ENCODE peak calls at places on chromosome 2, in five cellular contexts. H, O, R, D and T are unnamed samples.

GRCh38 chr2:201057715-201058248 is 13.7 kb downstream of the HYCC2 start:
- DNase-seq in H (no peak), O (no peak), R (no peak), D (no peak), T (no peak)

GRCh38 chr2:17851731-17852585 is 26.5 kb upstream of the KCNS3 start:
- DNase-seq in H (no peak), O (peak), R (no peak), D (peak), T (no peak)

GRCh38 chr2:53422979-53423378 is 344.6 kb upstream of the CHAC2 start:
- DNase-seq in H (no peak), O (no peak), R (no peak), D (peak), T (no peak)

GRCh38 chr2:6780765-6781274 is 84.9 kb downstream of the CMPK2 start:
- DNase-seq in H (no peak), O (peak), R (no peak), D (no peak), T (no peak)

GRCh38 chr2:223264541-223265171 is 212.7 kb downstream of the KCNE4 start:
- DNase-seq in H (no peak), O (no peak), R (no peak), D (no peak), T (no peak)

GRCh38 chr2:189024861-189025618 is 50.9 kb downstream of the COL3A1 start:
- DNase-seq in H (no peak), O (no peak), R (no peak), D (no peak), T (no peak)

GRCh38 chr2:101974663-101975062 is 17.1 kb upstream of the IL1R2 start:
- DNase-seq in H (no peak), O (no peak), R (no peak), D (no peak), T (no peak)

GRCh38 chr2:128347701-128348504 is 29.2 kb upstream of the HS6ST1 start:
- DNase-seq in H (no peak), O (peak), R (no peak), D (no peak), T (no peak)

GRCh38 chr2:121085801-121086200 is 199.2 kb downstream of the TFCP2L1 start:
- DNase-seq in H (no peak), O (no peak), R (no peak), D (no peak), T (no peak)

GRCh38 chr2:219418155-219418569 is at the start of gene DES:
- DNase-seq in H (no peak), O (peak), R (no peak), D (no peak), T (no peak)

GRCh38 chr2:61327173-61327572 is 143.7 kb downstream of the USP34 start:
- DNase-seq in H (no peak), O (no peak), R (no peak), D (no peak), T (no peak)

GRCh38 chr2:241811209-241811951 is 2.4 kb downstream of the NEU4 start:
- DNase-seq in H (no peak), O (peak), R (peak), D (no peak), T (no peak)

GRCh38 chr2:118443596-118443995 is 355.3 kb downstream of the INSIG2 start:
- DNase-seq in H (no peak), O (no peak), R (no peak), D (no peak), T (no peak)

GRCh38 chr2:134240061-134240460 is 13.8 kb upstream of the MGAT5 start:
- DNase-seq in H (no peak), O (no peak), R (no peak), D (no peak), T (no peak)

GRCh38 chr2:205534997-205535396 is 147.3 kb upstream of the NRP2 start:
- DNase-seq in H (no peak), O (no peak), R (no peak), D (no peak), T (no peak)

GRCh38 chr2:109058215-109058614 is 69.2 kb upstream of the EDAR start:
- DNase-seq in H (no peak), O (no peak), R (no peak), D (no peak), T (no peak)

GRCh38 chr2:241315183-241315878 is at the start of gene HDLBP:
- DNase-seq in H (peak), O (peak), R (peak), D (peak), T (peak)

GRCh38 chr2:112881217-112882000 is 29.6 kb upstream of the IL37 start:
- DNase-seq in H (no peak), O (no peak), R (no peak), D (no peak), T (no peak)

GRCh38 chr2:158723311-158723838 is 71.7 kb upstream of the DAPL1 start:
- DNase-seq in H (no peak), O (no peak), R (no peak), D (no peak), T (no peak)

GRCh38 chr2:158726906-158727592 is 68.1 kb upstream of the DAPL1 start:
- DNase-seq in H (no peak), O (no peak), R (no peak), D (no peak), T (no peak)

GRCh38 chr2:12014088-12014960 is 267.9 kb downstream of the LPIN1 start:
- DNase-seq in H (no peak), O (no peak), R (no peak), D (no peak), T (no peak)

GRCh38 chr2:118310016-118310877 is 222.0 kb downstream of the INSIG2 start:
- DNase-seq in H (peak), O (no peak), R (no peak), D (peak), T (peak)

GRCh38 chr2:31413025-31413424 is 1.5 kb downstream of the XDH start:
- DNase-seq in H (no peak), O (no peak), R (no peak), D (no peak), T (no peak)

GRCh38 chr2:27185331-27186026 is 26.4 kb upstream of the ATRAID start:
- DNase-seq in H (no peak), O (peak), R (no peak), D (no peak), T (no peak)

GRCh38 chr2:3968736-3969135 is 265.4 kb downstream of the DCDC2C start:
- DNase-seq in H (no peak), O (no peak), R (peak), D (no peak), T (no peak)

GRCh38 chr2:236369606-236370005 is 105.4 kb upstream of the ASB18 start:
- DNase-seq in H (no peak), O (no peak), R (peak), D (no peak), T (no peak)

GRCh38 chr2:3293221-3293620 is 84.4 kb downstream of the EIPR1 start:
- DNase-seq in H (no peak), O (peak), R (no peak), D (no peak), T (no peak)

GRCh38 chr2:105113616-105114275 is 75.9 kb downstream of the MRPS9 start:
- DNase-seq in H (no peak), O (no peak), R (no peak), D (no peak), T (no peak)

GRCh38 chr2:128309341-128310093 is 9.2 kb downstream of the HS6ST1 start:
- DNase-seq in H (no peak), O (peak), R (no peak), D (no peak), T (peak)

GRCh38 chr2:65939687-65940086 is 495.2 kb upstream of the MEIS1 start:
- DNase-seq in H (no peak), O (no peak), R (no peak), D (no peak), T (no peak)

GRCh38 chr2:54603357-54603756 is 120.1 kb upstream of the EML6 start:
- DNase-seq in H (no peak), O (no peak), R (no peak), D (no peak), T (no peak)

GRCh38 chr2:218397502-218398436 is 1.9 kb upstream of the CTDSP1 start:
- DNase-seq in H (no peak), O (peak), R (no peak), D (no peak), T (peak)

GRCh38 chr2:164569334-164569733 is 51.9 kb downstream of the GRB14 start:
- DNase-seq in H (no peak), O (no peak), R (no peak), D (no peak), T (no peak)

GRCh38 chr2:164570475-164570874 is 50.8 kb downstream of the GRB14 start:
- DNase-seq in H (no peak), O (no peak), R (no peak), D (no peak), T (no peak)

GRCh38 chr2:164574931-164575330 is 46.4 kb downstream of the GRB14 start:
- DNase-seq in H (no peak), O (no peak), R (no peak), D (no peak), T (no peak)
- TF ChIP-seq CTCF in H (no peak), O (no peak), R (no peak), D (no peak), T (no peak)

GRCh38 chr2:45643543-45644542 is 7.6 kb upstream of the PRKCE start:
- DNase-seq in H (peak), O (peak), R (no peak), D (peak), T (peak)
- TF ChIP-seq CTCF in H (peak), O (peak), R (peak), D (peak), T (peak)

DNA sequence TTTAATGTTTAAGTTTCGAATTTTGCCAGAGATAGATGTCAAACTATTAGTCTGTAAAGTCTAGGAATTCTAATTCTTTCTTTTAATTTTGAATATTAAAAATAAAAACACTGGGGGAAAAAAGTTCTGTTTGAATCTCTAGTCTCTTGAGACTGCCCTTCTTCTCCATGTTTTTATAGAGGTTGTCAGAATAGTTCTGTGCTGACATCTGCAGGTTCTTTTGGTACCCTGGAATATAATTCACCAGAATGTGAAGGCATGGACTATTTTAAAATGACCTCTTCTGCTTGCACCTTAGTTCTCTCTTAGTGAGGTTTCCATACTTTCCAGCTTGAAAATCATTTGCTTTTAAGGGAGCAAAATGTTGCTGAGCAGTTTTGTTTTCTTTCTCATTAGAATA is 121.0 kb upstream of the MSTN start:
- DNase-seq in H (no peak), O (no peak), R (no peak), D (no peak), T (no peak)
- TF ChIP-seq CTCF in H (no peak), O (no peak), R (no peak), D (no peak), T (no peak)

GRCh38 chr2:127024769-127025356 is 82.1 kb downstream of the BIN1 start:
- DNase-seq in H (no peak), O (peak), R (peak), D (peak), T (no peak)
- TF ChIP-seq CTCF in H (no peak), O (peak), R (no peak), D (no peak), T (no peak)

DNA sequence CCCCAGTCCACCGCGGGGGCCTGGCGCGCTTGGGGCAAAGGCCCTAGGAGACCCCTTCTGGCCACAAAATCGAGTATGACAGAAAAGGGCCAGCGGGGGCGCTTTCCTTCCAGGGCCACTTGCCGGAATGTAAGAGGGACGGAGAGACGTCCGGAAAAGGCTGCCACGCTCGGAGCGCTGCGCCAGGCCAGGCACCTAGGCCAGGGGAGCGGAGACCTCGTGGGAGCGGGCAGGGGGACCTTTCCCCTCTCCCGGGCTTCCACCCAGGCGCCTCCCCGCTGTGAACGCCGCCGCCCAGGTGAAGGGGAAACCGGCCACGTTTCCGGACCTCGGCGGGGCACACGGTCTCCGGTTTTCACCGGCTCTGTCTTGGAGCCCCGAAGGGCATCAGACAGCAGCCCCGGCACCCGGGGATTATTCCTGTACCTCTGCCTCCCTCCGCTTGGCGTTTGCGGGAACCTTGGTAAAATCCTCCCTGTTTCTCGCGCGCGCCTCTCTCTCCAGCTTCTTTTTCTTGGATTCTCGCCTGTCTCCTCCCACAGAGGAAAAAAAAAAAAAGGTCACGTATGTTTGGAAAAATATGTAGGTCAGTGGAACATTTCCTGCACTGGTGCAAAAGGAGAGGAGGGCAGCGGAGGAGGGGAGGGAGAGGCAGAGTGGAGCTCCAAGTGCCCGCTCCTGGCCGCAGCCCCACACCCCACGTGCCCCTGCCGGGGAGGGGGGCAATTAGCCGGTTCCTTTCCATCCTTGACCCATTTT is 1.2 kb upstream of the NPAS2 start:
- DNase-seq in H (no peak), O (peak), R (no peak), D (peak), T (no peak)
- TF ChIP-seq CTCF in H (no peak), O (no peak), R (no peak), D (peak), T (no peak)

GRCh38 chr2:237754849-237755248 is 43.7 kb upstream of the RBM44 start:
- DNase-seq in H (no peak), O (no peak), R (no peak), D (no peak), T (no peak)

GRCh38 chr2:237760506-237761502 is 37.8 kb upstream of the RBM44 start:
- DNase-seq in H (no peak), O (no peak), R (no peak), D (no peak), T (no peak)

GRCh38 chr2:237758165-237758564 is 40.4 kb upstream of the RBM44 start:
- DNase-seq in H (no peak), O (no peak), R (no peak), D (no peak), T (no peak)

GRCh38 chr2:237759176-237759575 is 39.4 kb upstream of the RBM44 start:
- DNase-seq in H (no peak), O (no peak), R (no peak), D (no peak), T (no peak)

DNA sequence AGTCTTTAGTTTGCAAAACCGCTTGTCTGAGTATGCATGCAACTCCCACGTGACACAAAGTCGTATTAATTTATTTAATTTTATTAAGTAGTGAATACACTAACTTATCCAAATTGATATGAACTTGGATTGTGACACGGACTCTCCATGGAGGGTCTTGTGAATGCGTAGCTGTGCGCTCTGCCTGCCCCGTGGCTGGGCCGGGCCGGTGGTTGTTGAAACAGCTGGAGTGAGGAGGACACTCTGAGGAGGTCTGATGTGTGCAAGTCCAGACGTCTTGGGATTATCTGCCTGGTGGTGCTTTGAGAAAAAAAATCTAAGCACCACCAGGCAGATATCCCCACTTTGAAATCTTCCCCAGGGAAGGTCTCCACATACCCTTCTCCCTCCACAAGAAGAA is 41.0 kb upstream of the RBM44 start:
- DNase-seq in H (no peak), O (no peak), R (no peak), D (no peak), T (no peak)
- TF ChIP-seq CTCF in H (no peak), O (no peak), R (no peak), D (no peak), T (no peak)

GRCh38 chr2:43133708-43134570 is 92.5 kb downstream of the ZFP36L2 start:
- DNase-seq in H (peak), O (no peak), R (no peak), D (no peak), T (no peak)
- TF ChIP-seq CTCF in H (no peak), O (no peak), R (no peak), D (no peak), T (no peak)

DNA sequence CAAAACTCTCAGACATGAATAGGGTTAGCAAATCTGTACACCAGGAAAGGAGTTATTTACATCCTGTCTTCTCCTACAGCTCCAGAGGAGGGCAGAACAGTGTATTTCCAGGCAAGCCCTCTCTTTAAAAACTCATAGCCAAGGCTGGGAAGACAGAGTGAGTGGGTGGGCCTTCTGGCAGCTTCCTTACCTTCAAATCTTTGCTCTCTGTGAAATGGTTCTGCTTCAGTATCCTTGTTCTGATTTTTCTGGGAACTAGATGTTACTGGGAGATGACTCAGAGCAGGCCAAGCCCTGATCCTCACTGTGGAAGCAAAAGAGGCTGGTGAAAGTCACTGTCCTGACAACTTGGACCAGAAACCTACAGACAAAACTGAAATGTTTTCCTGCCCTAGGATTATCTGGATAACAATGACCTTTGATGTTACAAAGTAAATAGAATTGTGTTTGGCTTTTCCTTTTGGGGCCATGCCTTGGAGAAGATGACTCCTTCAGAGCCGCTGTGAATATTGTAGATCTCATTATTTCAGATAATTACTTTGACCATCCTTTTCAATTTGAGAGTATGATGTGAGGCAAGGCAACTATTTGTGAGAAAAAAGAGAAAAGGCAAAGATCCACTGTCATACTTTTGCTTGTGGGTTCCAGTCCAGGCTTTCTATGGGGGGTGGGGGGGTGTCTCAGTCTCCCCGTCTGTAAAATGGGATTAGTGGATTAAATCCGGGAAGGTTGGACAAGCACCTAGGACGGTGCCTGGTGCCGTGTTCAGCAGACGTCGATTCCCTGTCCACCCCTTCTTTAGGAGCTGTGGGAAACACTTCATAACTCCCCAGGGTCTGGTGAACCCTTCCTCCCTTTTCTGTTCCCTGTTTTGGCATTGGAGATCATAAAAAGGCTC is 644 bp upstream of the QPCT start:
- DNase-seq in H (no peak), O (no peak), R (no peak), D (no peak), T (no peak)
- TF ChIP-seq CTCF in H (no peak), O (peak), R (no peak), D (peak), T (no peak)

GRCh38 chr2:238839428-238839827 is 8.5 kb upstream of the TWIST2 start:
- DNase-seq in H (no peak), O (no peak), R (no peak), D (no peak), T (no peak)

GRCh38 chr2:238834982-238835381 is 12.9 kb upstream of the TWIST2 start:
- DNase-seq in H (no peak), O (no peak), R (no peak), D (no peak), T (no peak)

GRCh38 chr2:238831177-238831576 is 16.7 kb upstream of the TWIST2 start:
- DNase-seq in H (no peak), O (no peak), R (no peak), D (no peak), T (no peak)

GRCh38 chr2:238838786-238839327 is 9.0 kb upstream of the TWIST2 start:
- DNase-seq in H (no peak), O (no peak), R (no peak), D (no peak), T (no peak)

GRCh38 chr2:238835726-238836301 is 12.1 kb upstream of the TWIST2 start:
- DNase-seq in H (no peak), O (no peak), R (no peak), D (no peak), T (no peak)
- TF ChIP-seq CTCF in H (no peak), O (no peak), R (no peak), D (no peak), T (no peak)

DNA sequence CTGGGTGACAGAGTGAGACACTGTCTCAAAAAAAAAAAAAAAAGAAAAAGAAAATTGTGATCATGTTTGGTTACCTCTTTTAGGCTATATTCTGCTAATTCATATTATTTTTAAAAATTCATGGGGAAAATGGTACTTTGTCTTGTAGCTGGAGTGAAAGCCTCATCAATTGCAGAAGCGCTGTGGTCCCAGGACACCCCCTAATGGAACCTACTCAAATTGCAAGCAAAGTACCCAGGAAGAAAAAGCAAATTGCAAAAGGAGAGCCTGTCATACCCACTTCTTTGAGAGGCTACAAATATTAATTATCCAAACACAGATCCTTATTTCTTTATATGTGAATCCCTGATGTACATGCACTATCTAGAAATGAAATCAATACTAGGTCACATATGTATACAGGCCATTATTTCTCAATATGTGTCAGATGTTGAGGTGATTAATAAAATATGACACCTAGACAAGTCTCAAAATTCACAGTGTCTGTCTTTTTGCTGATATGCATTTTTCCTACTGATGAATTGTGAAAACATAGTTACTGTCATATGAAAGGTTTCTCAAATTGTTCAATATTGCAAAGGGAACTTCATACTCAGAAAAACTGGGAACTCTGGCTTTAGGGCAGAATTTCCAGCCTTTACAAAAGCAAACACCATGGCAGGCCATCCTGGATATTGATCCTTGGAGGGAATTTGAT is 12.6 kb downstream of the CRACDL start:
- DNase-seq in H (no peak), O (no peak), R (no peak), D (no peak), T (no peak)
- TF ChIP-seq CTCF in H (no peak), O (no peak), R (no peak), D (peak), T (no peak)